ENCODE peak calls at places on chromosomes 7 and 10, in four cellular contexts. P, S, R and D are unnamed samples.

GRCh38 chr7:83394776-83395175 is 232.1 kb upstream of the PCLO start:
- DNase-seq in P (no peak), S (no peak), R (no peak), D (no peak)

GRCh38 chr7:100685049-100685605 is 8.9 kb downstream of the GIGYF1 start:
- DNase-seq in P (no peak), S (no peak), R (no peak), D (no peak)

GRCh38 chr7:30193333-30193943 is 58.7 kb downstream of the MTURN start:
- DNase-seq in P (no peak), S (no peak), R (no peak), D (no peak)

GRCh38 chr10:61271127-61271780 is 181.9 kb downstream of the TMEM26 start:
- DNase-seq in P (peak), S (no peak), R (no peak), D (no peak)

GRCh38 chr7:131302453-131302852 is 25.2 kb upstream of the MKLN1 start:
- DNase-seq in P (no peak), S (no peak), R (no peak), D (no peak)

GRCh38 chr7:69418865-69419670 is 179.2 kb upstream of the AUTS2 start:
- DNase-seq in P (no peak), S (no peak), R (no peak), D (no peak)

GRCh38 chr10:93745411-93746065 is 12.2 kb upstream of the LGI1 start:
- DNase-seq in P (no peak), S (no peak), R (no peak), D (no peak)

GRCh38 chr7:28509256-28510021 is 97.1 kb downstream of the CREB5 start:
- DNase-seq in P (no peak), S (peak), R (no peak), D (peak)

GRCh38 chr7:100407285-100408180 is 21.0 kb downstream of the ZCWPW1 start:
- DNase-seq in P (peak), S (peak), R (no peak), D (no peak)

GRCh38 chr7:17554341-17555015 is 256.0 kb downstream of the AHR start:
- DNase-seq in P (peak), S (no peak), R (no peak), D (no peak)